ENCODE peak calls at places on chromosomes 3 and 15, in eight cellular contexts. W is kidney, C is cerebellum, E is epithelial cell of prostate, R is HL-60, A is pulmonary artery endothelial cell, D is fibroblast of gingiva, Q is HFF-Myc. J is an unnamed sample.

GRCh38 chr3:98814799-98815450 is 51.8 kb downstream of the ST3GAL6 start:
- DNase-seq in W (no peak), Q (no peak), E (no peak), C (no peak), R (no peak), A (no peak), D (peak), J (no peak)

GRCh38 chr15:57570994-57571393 is 20.7 kb upstream of the MYZAP start:
- DNase-seq in Q (no peak), A (no peak), D (peak), E (no peak), R (no peak), W (no peak), C (no peak), J (no peak)

GRCh38 chr3:71089271-71089670 is 494.3 kb downstream of the FOXP1 start:
- DNase-seq in W (no peak), E (no peak), R (no peak), A (no peak), C (no peak), D (no peak), Q (no peak), J (no peak)

GRCh38 chr15:77376770-77377169 is 43.1 kb downstream of the PEAK1 start:
- DNase-seq in W (no peak), Q (no peak), E (no peak), C (no peak), A (no peak), R (no peak), D (no peak), J (no peak)

GRCh38 chr3:125961289-125961589 is 7.7 kb upstream of the ROPN1B start:
- DNase-seq in W (no peak), C (no peak), D (no peak), Q (no peak), E (no peak), R (no peak), A (no peak), J (no peak)

GRCh38 chr3:19173945-19174344 is 25.6 kb downstream of the KCNH8 start:
- DNase-seq in W (no peak), E (no peak), D (no peak), R (no peak), C (no peak), Q (no peak), A (no peak), J (no peak)

GRCh38 chr3:194133661-194134230 is 2.2 kb upstream of the HES1 start:
- DNase-seq in R (no peak), A (no peak), Q (no peak), C (no peak), D (no peak), W (peak), E (no peak), J (no peak)

GRCh38 chr15:86526938-86527735 is 447.5 kb downstream of the AGBL1 start:
- DNase-seq in Q (no peak), C (peak), R (no peak), A (no peak), E (no peak), W (no peak), D (no peak), J (no peak)

GRCh38 chr15:22810033-22810734 is 23.7 kb downstream of the NIPA1 start:
- DNase-seq in A (no peak), E (no peak), D (no peak), W (no peak), R (no peak), C (no peak), Q (no peak), J (no peak)

GRCh38 chr15:68674975-68675374 is 96.2 kb downstream of the CORO2B start:
- DNase-seq in A (no peak), Q (no peak), C (peak), D (no peak), W (peak), E (peak), R (peak), J (no peak)

GRCh38 chr15:53962646-53963561 is 15.3 kb upstream of the UNC13C start:
- DNase-seq in A (no peak), R (no peak), W (no peak), D (no peak), E (no peak), C (peak), Q (no peak), J (no peak)

GRCh38 chr15:61689067-61689466 is 371.2 kb downstream of the VPS13C start:
- DNase-seq in E (no peak), Q (no peak), A (no peak), W (no peak), R (no peak), D (no peak), C (no peak), J (no peak)

GRCh38 chr3:168865022-168865551 is 769.4 kb upstream of the GOLIM4 start:
- DNase-seq in E (no peak), C (no peak), A (no peak), Q (peak), D (peak), R (no peak), W (no peak), J (peak)

GRCh38 chr3:76177650-76178049 is 392.3 kb upstream of the ZNF717 start:
- DNase-seq in A (no peak), R (no peak), C (no peak), W (no peak), D (no peak), Q (no peak), E (no peak), J (no peak)

GRCh38 chr3:37964716-37965115 is 25.9 kb upstream of the VILL start:
- DNase-seq in Q (no peak), D (no peak), E (no peak), C (no peak), R (no peak), A (no peak), W (no peak), J (no peak)

GRCh38 chr3:143538577-143538981 is 309.7 kb downstream of the SLC9A9 start:
- DNase-seq in R (no peak), W (no peak), A (no peak), D (peak), C (peak), Q (peak), E (no peak), J (no peak)

GRCh38 chr3:11272913-11273574 is 847 bp downstream of the ATG7 start:
- DNase-seq in R (no peak), E (no peak), Q (no peak), A (no peak), W (no peak), D (no peak), C (no peak), J (no peak)

GRCh38 chr3:141412087-141412935 is 44.0 kb downstream of the ZBTB38 start:
- DNase-seq in W (no peak), Q (no peak), D (peak), A (no peak), E (peak), C (no peak), R (no peak), J (peak)

GRCh38 chr3:108091498-108092259 is 848 bp upstream of the CD47 start:
- DNase-seq in C (peak), E (no peak), W (peak), A (no peak), D (no peak), Q (no peak), R (no peak), J (no peak)

GRCh38 chr3:46926039-46926438 is 48.5 kb downstream of the PTH1R start:
- DNase-seq in W (peak), Q (no peak), C (no peak), E (no peak), R (no peak), D (no peak), A (no peak), J (no peak)

GRCh38 chr3:142863010-142863787 is 25.7 kb downstream of the PCOLCE2 start:
- DNase-seq in Q (no peak), C (no peak), D (peak), A (no peak), E (peak), W (no peak), R (no peak), J (no peak)